ENCODE peak calls at places on chromosomes 7 and 10, in seven cellular contexts. One of them, this sample, is unnamed.
A peak's percentile ranks its signal among the peaks of the same experiment; 100 is the strongest.

GRCh38 chr7:141838581-141838980 is 2.7 kb downstream of the PRSS37 start:
- DNase-seq in H1: no peak
- DNase-seq in HCT116: no peak
- DNase-seq in K562: peak; percentile 60
- DNase-seq in GM12878: no peak
- DNase-seq in HepG2: no peak
- DNase-seq in SK-N-SH: no peak
- DNase-seq in this sample: no peak

GRCh38 chr10:132102071-132102716 is 36.4 kb downstream of the JAKMIP3 start:
- DNase-seq in H1: no peak
- DNase-seq in HCT116: no peak
- DNase-seq in K562: no peak
- DNase-seq in GM12878: no peak
- DNase-seq in HepG2: no peak
- DNase-seq in SK-N-SH: no peak
- DNase-seq in this sample: no peak

GRCh38 chr10:97590082-97590747 is 694 bp downstream of the C10orf62 start:
- DNase-seq in H1: no peak
- DNase-seq in HCT116: no peak
- DNase-seq in K562: no peak
- DNase-seq in GM12878: no peak
- DNase-seq in HepG2: no peak
- DNase-seq in SK-N-SH: peak; percentile 4
- DNase-seq in this sample: no peak

GRCh38 chr10:71582019-71582418 is 137.6 kb downstream of the C10orf105 start:
- DNase-seq in H1: no peak
- DNase-seq in HCT116: no peak
- DNase-seq in K562: peak; percentile 68
- DNase-seq in GM12878: no peak
- DNase-seq in HepG2: no peak
- DNase-seq in SK-N-SH: no peak
- DNase-seq in this sample: no peak

GRCh38 chr10:70461397-70462348 is 16.9 kb upstream of the PALD1 start:
- DNase-seq in H1: no peak
- DNase-seq in HCT116: peak; percentile 67
- DNase-seq in K562: peak; percentile 86
- DNase-seq in GM12878: no peak
- DNase-seq in HepG2: peak; percentile 37
- DNase-seq in SK-N-SH: peak; percentile 85
- DNase-seq in this sample: no peak

GRCh38 chr7:116591202-116592040 is 66.6 kb downstream of the CAV1 start:
- DNase-seq in H1: no peak
- DNase-seq in HCT116: peak; percentile 45
- DNase-seq in K562: peak; percentile 37
- DNase-seq in GM12878: no peak
- DNase-seq in HepG2: no peak
- DNase-seq in SK-N-SH: peak; percentile 11
- DNase-seq in this sample: no peak

GRCh38 chr7:111753968-111754367 is 191.7 kb upstream of the IMMP2L start:
- DNase-seq in H1: no peak
- DNase-seq in HCT116: no peak
- DNase-seq in K562: no peak
- DNase-seq in GM12878: no peak
- DNase-seq in HepG2: no peak
- DNase-seq in SK-N-SH: no peak
- DNase-seq in this sample: no peak

GRCh38 chr10:8600192-8600591 is 545.7 kb downstream of the GATA3 start:
- DNase-seq in H1: no peak
- DNase-seq in HCT116: no peak
- DNase-seq in K562: no peak
- DNase-seq in GM12878: no peak
- DNase-seq in HepG2: no peak
- DNase-seq in SK-N-SH: no peak
- DNase-seq in this sample: no peak

GRCh38 chr10:24202181-24202570 is 6.8 kb upstream of the KIAA1217 start:
- DNase-seq in H1: no peak
- DNase-seq in HCT116: no peak
- DNase-seq in K562: no peak
- DNase-seq in GM12878: no peak
- DNase-seq in HepG2: peak; percentile 67
- DNase-seq in SK-N-SH: no peak
- DNase-seq in this sample: no peak

GRCh38 chr10:86757110-86757790 is 831 bp downstream of the BMPR1A start:
- DNase-seq in H1: no peak
- DNase-seq in HCT116: peak; percentile 29
- DNase-seq in K562: peak; percentile 17
- DNase-seq in GM12878: no peak
- DNase-seq in HepG2: peak; percentile 62
- DNase-seq in SK-N-SH: no peak
- DNase-seq in this sample: no peak

GRCh38 chr7:480531-481218 is 39.0 kb downstream of the PDGFA start:
- DNase-seq in H1: no peak
- DNase-seq in HCT116: no peak
- DNase-seq in K562: peak; percentile 71
- DNase-seq in GM12878: no peak
- DNase-seq in HepG2: no peak
- DNase-seq in SK-N-SH: peak; percentile 73
- DNase-seq in this sample: no peak

GRCh38 chr7:126574838-126575250 is 677.9 kb downstream of the GRM8 start:
- DNase-seq in H1: peak; percentile 9
- DNase-seq in HCT116: peak; percentile 15
- DNase-seq in K562: no peak
- DNase-seq in GM12878: no peak
- DNase-seq in HepG2: no peak
- DNase-seq in SK-N-SH: no peak
- DNase-seq in this sample: no peak

GRCh38 chr7:4015371-4015770 is 666.7 kb upstream of the FOXK1 start:
- DNase-seq in H1: no peak
- DNase-seq in HCT116: no peak
- DNase-seq in K562: no peak
- DNase-seq in GM12878: no peak
- DNase-seq in HepG2: no peak
- DNase-seq in SK-N-SH: no peak
- DNase-seq in this sample: no peak

GRCh38 chr7:87312215-87312865 is 33.1 kb upstream of the CROT start:
- DNase-seq in H1: peak; percentile 9
- DNase-seq in HCT116: peak; percentile 29
- DNase-seq in K562: peak; percentile 89
- DNase-seq in GM12878: peak; percentile 15
- DNase-seq in HepG2: peak; percentile 56
- DNase-seq in SK-N-SH: peak; percentile 73
- DNase-seq in this sample: peak; percentile 57

GRCh38 chr7:78510580-78511188 is 712.1 kb downstream of the PHTF2 start:
- DNase-seq in H1: peak; percentile 41
- DNase-seq in HCT116: peak; percentile 8
- DNase-seq in K562: no peak
- DNase-seq in GM12878: no peak
- DNase-seq in HepG2: peak; percentile 23
- DNase-seq in SK-N-SH: peak; percentile 57
- DNase-seq in this sample: peak; percentile 57

GRCh38 chr10:119445935-119446317 is 96.6 kb downstream of the RGS10 start:
- DNase-seq in H1: no peak
- DNase-seq in HCT116: no peak
- DNase-seq in K562: no peak
- DNase-seq in GM12878: no peak
- DNase-seq in HepG2: no peak
- DNase-seq in SK-N-SH: no peak
- DNase-seq in this sample: no peak

GRCh38 chr10:92238062-92238585 is 52.8 kb downstream of the CPEB3 start:
- DNase-seq in H1: no peak
- DNase-seq in HCT116: no peak
- DNase-seq in K562: no peak
- DNase-seq in GM12878: no peak
- DNase-seq in HepG2: no peak
- DNase-seq in SK-N-SH: no peak
- DNase-seq in this sample: no peak

GRCh38 chr10:92239600-92240288 is 51.1 kb downstream of the CPEB3 start:
- DNase-seq in H1: no peak
- DNase-seq in HCT116: no peak
- DNase-seq in K562: no peak
- DNase-seq in GM12878: no peak
- DNase-seq in HepG2: no peak
- DNase-seq in SK-N-SH: peak; percentile 86
- DNase-seq in this sample: no peak

GRCh38 chr10:92240289-92241157 is 50.4 kb downstream of the CPEB3 start:
- DNase-seq in H1: no peak
- DNase-seq in HCT116: no peak
- DNase-seq in K562: peak; percentile 31
- DNase-seq in GM12878: peak; percentile 53
- DNase-seq in HepG2: peak; percentile 75
- DNase-seq in SK-N-SH: peak; percentile 76
- DNase-seq in this sample: no peak

GRCh38 chr10:92238586-92239098 is 52.2 kb downstream of the CPEB3 start:
- DNase-seq in H1: no peak
- DNase-seq in HCT116: no peak
- DNase-seq in K562: peak; percentile 16
- DNase-seq in GM12878: no peak
- DNase-seq in HepG2: peak; percentile 40
- DNase-seq in SK-N-SH: no peak
- DNase-seq in this sample: no peak

GRCh38 chr10:92239185-92239599 is 51.7 kb downstream of the CPEB3 start:
- DNase-seq in H1: no peak
- DNase-seq in HCT116: no peak
- DNase-seq in K562: no peak
- DNase-seq in GM12878: no peak
- DNase-seq in HepG2: no peak
- DNase-seq in SK-N-SH: no peak
- DNase-seq in this sample: no peak
- H3K9ac ChIP-seq in H1: peak overlapping the region; percentile 36
- H3K9ac ChIP-seq in HCT116: peak overlapping the region; percentile 55
- H3K9ac ChIP-seq in K562: no peak overlapping the region
- H3K9ac ChIP-seq in GM12878: no peak overlapping the region
- H3K9ac ChIP-seq in HepG2: peak overlapping the region; percentile 80
- H3K9ac ChIP-seq in SK-N-SH: no peak overlapping the region
- H3K9ac ChIP-seq in this sample: peak overlapping the region; percentile 72

GRCh38 chr7:5350174-5350463 is 67.4 kb downstream of the SLC29A4 start:
- DNase-seq in H1: no peak
- DNase-seq in HCT116: no peak
- DNase-seq in K562: no peak
- DNase-seq in GM12878: no peak
- DNase-seq in HepG2: no peak
- DNase-seq in SK-N-SH: no peak
- DNase-seq in this sample: no peak

GRCh38 chr7:5352440-5353010 is 69.8 kb downstream of the SLC29A4 start:
- DNase-seq in H1: no peak
- DNase-seq in HCT116: no peak
- DNase-seq in K562: no peak
- DNase-seq in GM12878: no peak
- DNase-seq in HepG2: no peak
- DNase-seq in SK-N-SH: no peak
- DNase-seq in this sample: no peak

GRCh38 chr7:5349437-5350173 is 66.9 kb downstream of the SLC29A4 start:
- DNase-seq in H1: no peak
- DNase-seq in HCT116: no peak
- DNase-seq in K562: no peak
- DNase-seq in GM12878: no peak
- DNase-seq in HepG2: no peak
- DNase-seq in SK-N-SH: peak; percentile 38
- DNase-seq in this sample: no peak

GRCh38 chr7:5351508-5352265 is 68.9 kb downstream of the SLC29A4 start:
- DNase-seq in H1: no peak
- DNase-seq in HCT116: no peak
- DNase-seq in K562: no peak
- DNase-seq in GM12878: no peak
- DNase-seq in HepG2: no peak
- DNase-seq in SK-N-SH: no peak
- DNase-seq in this sample: no peak

GRCh38 chr7:5350600-5351385 is 68.0 kb downstream of the SLC29A4 start:
- DNase-seq in H1: no peak
- DNase-seq in HCT116: no peak
- DNase-seq in K562: no peak
- DNase-seq in GM12878: no peak
- DNase-seq in HepG2: no peak
- DNase-seq in SK-N-SH: no peak
- DNase-seq in this sample: no peak
- H3K4me1 ChIP-seq in H1: peaks cover 12% of the 10 kb centered on the region
- H3K4me1 ChIP-seq in HCT116: no peaks in the 10 kb centered on the region
- H3K4me1 ChIP-seq in K562: peaks cover 17% of the 10 kb centered on the region
- H3K4me1 ChIP-seq in GM12878: peaks cover 10% of the 10 kb centered on the region
- H3K4me1 ChIP-seq in HepG2: no peaks in the 10 kb centered on the region
- H3K4me1 ChIP-seq in SK-N-SH: peaks cover 15% of the 10 kb centered on the region
- H3K4me1 ChIP-seq in this sample: peaks cover 32% of the 10 kb centered on the region

GRCh38 chr10:28769147-28769604 is 91.9 kb downstream of the BAMBI start:
- DNase-seq in H1: no peak
- DNase-seq in HCT116: no peak
- DNase-seq in K562: no peak
- DNase-seq in GM12878: no peak
- DNase-seq in HepG2: peak; percentile 86
- DNase-seq in SK-N-SH: no peak
- DNase-seq in this sample: no peak
- TF ChIP-seq YY1 in H1: no peak
- TF ChIP-seq YY1 in HCT116: no peak
- TF ChIP-seq YY1 in K562: no peak
- TF ChIP-seq YY1 in GM12878: no peak
- TF ChIP-seq YY1 in HepG2: no peak
- TF ChIP-seq YY1 in SK-N-SH: no peak
- TF ChIP-seq YY1 in this sample: no peak

GRCh38 chr7:101944611-101945010 is 127.2 kb downstream of the CUX1 start:
- DNase-seq in H1: no peak
- DNase-seq in HCT116: no peak
- DNase-seq in K562: no peak
- DNase-seq in GM12878: no peak
- DNase-seq in HepG2: no peak
- DNase-seq in SK-N-SH: no peak
- DNase-seq in this sample: no peak
- H3K9ac ChIP-seq in H1: no peak overlapping the region
- H3K9ac ChIP-seq in HCT116: no peak overlapping the region
- H3K9ac ChIP-seq in K562: no peak overlapping the region
- H3K9ac ChIP-seq in GM12878: no peak overlapping the region
- H3K9ac ChIP-seq in HepG2: no peak overlapping the region
- H3K9ac ChIP-seq in SK-N-SH: no peak overlapping the region
- H3K9ac ChIP-seq in this sample: no peak overlapping the region

GRCh38 chr10:11235771-11236170 is 218.1 kb downstream of the CELF2 start:
- DNase-seq in H1: no peak
- DNase-seq in HCT116: no peak
- DNase-seq in K562: no peak
- DNase-seq in GM12878: no peak
- DNase-seq in HepG2: no peak
- DNase-seq in SK-N-SH: no peak
- DNase-seq in this sample: no peak

GRCh38 chr10:11236234-11236633 is 218.6 kb downstream of the CELF2 start:
- DNase-seq in H1: no peak
- DNase-seq in HCT116: no peak
- DNase-seq in K562: no peak
- DNase-seq in GM12878: no peak
- DNase-seq in HepG2: no peak
- DNase-seq in SK-N-SH: no peak
- DNase-seq in this sample: no peak

GRCh38 chr10:11242443-11243386 is 225.0 kb downstream of the CELF2 start:
- DNase-seq in H1: no peak
- DNase-seq in HCT116: no peak
- DNase-seq in K562: no peak
- DNase-seq in GM12878: peak; percentile 90
- DNase-seq in HepG2: no peak
- DNase-seq in SK-N-SH: no peak
- DNase-seq in this sample: no peak

GRCh38 chr10:11237571-11237970 is 219.9 kb downstream of the CELF2 start:
- DNase-seq in H1: no peak
- DNase-seq in HCT116: no peak
- DNase-seq in K562: no peak
- DNase-seq in GM12878: no peak
- DNase-seq in HepG2: no peak
- DNase-seq in SK-N-SH: no peak
- DNase-seq in this sample: no peak

GRCh38 chr10:11238893-11239292 is 221.2 kb downstream of the CELF2 start:
- DNase-seq in H1: no peak
- DNase-seq in HCT116: no peak
- DNase-seq in K562: no peak
- DNase-seq in GM12878: no peak
- DNase-seq in HepG2: no peak
- DNase-seq in SK-N-SH: no peak
- DNase-seq in this sample: no peak
- H3K4me1 ChIP-seq in H1: no peaks in the 10 kb centered on the region
- H3K4me1 ChIP-seq in HCT116: no peaks in the 10 kb centered on the region
- H3K4me1 ChIP-seq in K562: no peaks in the 10 kb centered on the region
- H3K4me1 ChIP-seq in GM12878: peaks cover 78% of the 10 kb centered on the region
- H3K4me1 ChIP-seq in HepG2: no peaks in the 10 kb centered on the region
- H3K4me1 ChIP-seq in SK-N-SH: no peaks in the 10 kb centered on the region
- H3K4me1 ChIP-seq in this sample: no peaks in the 10 kb centered on the region